ENCODE peak calls at places on chromosomes 11 and 22, in six cellular contexts. Y, P, X, S, L and F are unnamed samples.

GRCh38 chr11:68146704-68147474 is 25.7 kb upstream of the CHKA start:
- DNase-seq in Y (no peak), P (peak), X (peak), S (peak), L (no peak), F (no peak)

GRCh38 chr11:61120865-61121831 is 18.9 kb downstream of the CD5 start:
- DNase-seq in Y (peak), P (no peak), X (no peak), S (peak), L (no peak), F (peak)

GRCh38 chr11:76524461-76524860 is 79.6 kb downstream of the EMSY start:
- DNase-seq in Y (no peak), P (no peak), X (no peak), S (no peak), L (no peak), F (peak)

GRCh38 chr11:45208135-45208534 is 61.7 kb downstream of the PRDM11 start:
- DNase-seq in Y (no peak), P (no peak), X (no peak), S (no peak), L (no peak), F (no peak)

GRCh38 chr11:35064114-35064800 is 74.7 kb upstream of the CD44 start:
- DNase-seq in Y (no peak), P (no peak), X (no peak), S (no peak), L (no peak), F (peak)

GRCh38 chr22:48838846-48839730 is 988.6 kb downstream of the BRD1 start:
- DNase-seq in Y (no peak), P (no peak), X (no peak), S (no peak), L (peak), F (no peak)

GRCh38 chr11:64650923-64651523 is 60.0 kb downstream of the SLC22A12 start:
- DNase-seq in Y (no peak), P (peak), X (peak), S (no peak), L (peak), F (no peak)

GRCh38 chr11:3732671-3733070 is 61.5 kb upstream of the CHRNA10 start:
- DNase-seq in Y (no peak), P (no peak), X (no peak), S (no peak), L (no peak), F (no peak)

GRCh38 chr22:43955883-43956286 is 643 bp downstream of the SAMM50 start:
- DNase-seq in Y (peak), P (no peak), X (no peak), S (no peak), L (peak), F (peak)

GRCh38 chr22:36775589-36775965 is 342 bp downstream of the IFT27 start:
- DNase-seq in Y (peak), P (peak), X (no peak), S (peak), L (peak), F (no peak)
- H3K27ac ChIP-seq in Y (peak), P (no peak), X (peak), S (peak), L (no peak), F (peak)

GRCh38 chr11:112418438-112418837 is 157.8 kb upstream of the PLET1 start:
- DNase-seq in Y (no peak), P (no peak), X (no peak), S (no peak), L (no peak), F (no peak)
- TF ChIP-seq CTCF in Y (no peak), P (no peak), X (no peak), S (no peak), L (no peak), F (no peak)

GRCh38 chr22:20237480-20238440 is 30.4 kb downstream of the RTN4R start:
- DNase-seq in Y (peak), P (no peak), X (no peak), S (peak), L (no peak), F (no peak)
- H3K4me3 ChIP-seq in Y (no peak), P (no peak), X (no peak), S (no peak), L (no peak), F (no peak)

GRCh38 chr11:115660072-115660805 is 156.0 kb upstream of the CADM1 start:
- DNase-seq in Y (no peak), P (no peak), X (no peak), S (no peak), L (no peak), F (no peak)

GRCh38 chr11:115663790-115664189 is 159.6 kb upstream of the CADM1 start:
- DNase-seq in Y (no peak), P (no peak), X (no peak), S (no peak), L (no peak), F (peak)

GRCh38 chr11:115665958-115666357 is 161.7 kb upstream of the CADM1 start:
- DNase-seq in Y (no peak), P (no peak), X (no peak), S (no peak), L (no peak), F (no peak)

GRCh38 chr11:115665345-115665901 is 161.2 kb upstream of the CADM1 start:
- DNase-seq in Y (no peak), P (no peak), X (no peak), S (no peak), L (no peak), F (no peak)

GRCh38 chr11:115664313-115664712 is 160.1 kb upstream of the CADM1 start:
- DNase-seq in Y (no peak), P (no peak), X (no peak), S (no peak), L (no peak), F (no peak)
- H3K27ac ChIP-seq in Y (no peak), P (no peak), X (no peak), S (no peak), L (no peak), F (no peak)